ENCODE peak calls at places on chromosomes 6 and 20, in four cellular contexts. S is HL-60, O is K562, V is GM12878. E is an unnamed sample.

GRCh38 chr6:113476937-113477839 is 380.0 kb upstream of the MARCKS start:
- DNase-seq in S (no peak), O (no peak), V (no peak), E (no peak)

GRCh38 chr20:13158339-13158738 is 62.7 kb upstream of the ISM1 start:
- DNase-seq in S (no peak), O (no peak), V (no peak), E (no peak)

GRCh38 chr6:11425431-11425871 is 112.1 kb upstream of the TMEM170B start:
- DNase-seq in S (no peak), O (no peak), V (no peak), E (no peak)

GRCh38 chr6:106241498-106241897 is 84.1 kb downstream of the ATG5 start:
- DNase-seq in S (no peak), O (no peak), V (no peak), E (no peak)

GRCh38 chr6:109342564-109342963 is 39.7 kb downstream of the CD164 start:
- DNase-seq in S (no peak), O (peak; percentile 58), V (no peak), E (no peak)

GRCh38 chr6:121647905-121648304 is 212.5 kb downstream of the GJA1 start:
- DNase-seq in S (no peak), O (no peak), V (no peak), E (no peak)

GRCh38 chr6:99350573-99350972 is 1.1 kb upstream of the FAXC start:
- DNase-seq in S (no peak), O (no peak), V (no peak), E (no peak)

GRCh38 chr20:5949943-5950270 is 426 bp downstream of the TRMT6 start:
- DNase-seq in S (no peak), O (no peak), V (no peak), E (no peak)

GRCh38 chr20:51046021-51046985 is 23.4 kb upstream of the KCNG1 start:
- DNase-seq in S (no peak), O (no peak), V (no peak), E (no peak)

GRCh38 chr6:142570221-142570671 is 268.4 kb downstream of the ADGRG6 start:
- DNase-seq in S (no peak), O (no peak), V (no peak), E (no peak)

GRCh38 chr6:25619222-25619621 is 32.8 kb upstream of the SCGN start:
- DNase-seq in S (no peak), O (peak; percentile 6), V (no peak), E (no peak)

GRCh38 chr6:44456070-44456965 is 68.8 kb downstream of the CDC5L start:
- DNase-seq in S (peak; percentile 12), O (peak; percentile 86), V (no peak), E (peak; percentile 45)

GRCh38 chr20:58433759-58434158 is 44.7 kb downstream of the VAPB start:
- DNase-seq in S (no peak), O (peak; percentile 50), V (no peak), E (no peak)

GRCh38 chr6:72554203-72554564 is 67.7 kb upstream of the KCNQ5 start:
- DNase-seq in S (no peak), O (no peak), V (no peak), E (no peak)

GRCh38 chr6:42296614-42297013 is 79.0 kb upstream of the MRPS10 start:
- DNase-seq in S (no peak), O (no peak), V (no peak), E (no peak)

GRCh38 chr20:58153121-58153520 is 75.3 kb downstream of the ANKRD60 start:
- DNase-seq in S (no peak), O (no peak), V (no peak), E (no peak)

GRCh38 chr20:44031822-44032582 is 117.3 kb downstream of the TOX2 start:
- DNase-seq in S (no peak), O (no peak), V (no peak), E (no peak)

GRCh38 chr6:115545410-115545986 is 515.2 kb downstream of the FRK start:
- DNase-seq in S (no peak), O (no peak), V (no peak), E (no peak)

GRCh38 chr6:169557887-169558286 is 143.9 kb downstream of the WDR27 start:
- DNase-seq in S (no peak), O (no peak), V (no peak), E (no peak)

GRCh38 chr6:169559001-169559441 is 142.8 kb downstream of the WDR27 start:
- DNase-seq in S (no peak), O (no peak), V (no peak), E (no peak)

GRCh38 chr6:169556238-169556637 is 145.6 kb downstream of the WDR27 start:
- DNase-seq in S (no peak), O (no peak), V (no peak), E (no peak)

GRCh38 chr6:169561665-169562064 is 140.2 kb downstream of the WDR27 start:
- DNase-seq in S (no peak), O (no peak), V (no peak), E (no peak)

GRCh38 chr6:169556758-169557505 is 144.9 kb downstream of the WDR27 start:
- DNase-seq in S (no peak), O (no peak), V (peak; percentile 61), E (peak; percentile 59)
- TF ChIP-seq SPI1 in S (no peak), O (no peak), V (no peak), E (no peak)

GRCh38 chr6:27303613-27304272 is 8.3 kb downstream of the POM121L2 start:
- DNase-seq in S (no peak), O (no peak), V (no peak), E (no peak)
- TF ChIP-seq SPI1 in S (no peak), O (no peak), V (no peak), E (no peak)

DNA sequence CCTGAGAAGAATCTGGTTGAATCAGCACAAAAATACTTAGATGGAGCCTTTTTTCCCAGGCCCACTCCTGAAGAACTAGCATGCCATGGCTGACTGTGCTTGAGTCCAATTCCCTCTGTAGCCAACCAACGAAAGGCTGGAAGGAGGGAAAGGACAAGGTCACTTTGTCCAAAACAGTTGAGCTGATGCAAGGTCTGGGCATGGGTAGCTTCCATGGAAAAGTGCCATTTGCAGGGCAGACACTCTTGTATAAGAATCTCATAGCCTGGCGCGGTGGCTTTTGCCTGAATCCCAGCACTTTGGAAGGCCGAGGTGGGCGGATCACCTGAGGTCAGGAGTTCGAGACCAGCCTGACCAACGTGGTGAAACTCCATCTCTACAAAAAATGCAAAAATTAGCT is 125.0 kb upstream of the LGSN start:
- DNase-seq in S (no peak), O (no peak), V (no peak), E (no peak)
- TF ChIP-seq SPI1 in S (no peak), O (no peak), V (no peak), E (no peak)

DNA sequence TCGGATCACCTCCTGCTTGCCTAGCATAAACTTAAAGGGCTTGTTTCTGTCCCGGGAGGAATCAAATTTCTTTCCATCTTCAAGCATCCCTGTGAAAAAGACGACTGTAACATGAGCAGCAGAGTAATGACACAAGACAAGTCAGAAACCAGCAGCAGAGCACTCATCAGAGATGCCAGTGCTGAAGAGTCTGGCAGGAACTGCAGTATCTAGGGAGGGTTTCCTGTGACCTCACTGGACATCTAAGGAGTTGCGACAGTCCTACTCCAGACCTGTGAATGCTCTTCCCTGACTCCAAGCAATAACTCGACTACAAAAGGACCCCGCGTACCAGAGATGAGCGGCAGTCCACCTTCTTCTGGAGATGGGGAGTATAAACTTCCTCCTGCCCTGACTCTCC is 17.3 kb downstream of the FKBP1A start:
- DNase-seq in S (no peak), O (no peak), V (no peak), E (no peak)
- TF ChIP-seq SPI1 in S (no peak), O (no peak), V (no peak), E (no peak)

DNA sequence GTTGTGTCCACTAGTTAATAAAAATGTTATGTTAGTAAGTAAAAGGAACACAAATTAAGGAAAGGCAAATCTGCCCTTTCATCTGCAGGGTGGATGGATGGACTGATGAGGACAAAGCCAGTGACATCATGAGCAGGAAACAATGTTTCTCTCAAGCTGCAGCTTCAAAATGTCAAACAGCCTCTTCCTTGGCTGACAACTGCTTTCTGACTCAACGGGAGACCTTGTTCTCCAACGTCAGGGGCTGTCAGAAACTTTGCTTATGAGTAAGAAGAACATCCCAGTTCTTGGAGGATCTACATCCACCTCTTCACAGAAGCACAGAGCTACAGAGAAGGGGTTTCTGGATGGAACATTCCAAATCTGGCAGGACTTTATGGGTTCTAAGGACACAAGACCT is 6.0 kb downstream of the CST2 start:
- DNase-seq in S (no peak), O (no peak), V (no peak), E (no peak)
- TF ChIP-seq SPI1 in S (no peak), O (no peak), V (no peak), E (no peak)

DNA sequence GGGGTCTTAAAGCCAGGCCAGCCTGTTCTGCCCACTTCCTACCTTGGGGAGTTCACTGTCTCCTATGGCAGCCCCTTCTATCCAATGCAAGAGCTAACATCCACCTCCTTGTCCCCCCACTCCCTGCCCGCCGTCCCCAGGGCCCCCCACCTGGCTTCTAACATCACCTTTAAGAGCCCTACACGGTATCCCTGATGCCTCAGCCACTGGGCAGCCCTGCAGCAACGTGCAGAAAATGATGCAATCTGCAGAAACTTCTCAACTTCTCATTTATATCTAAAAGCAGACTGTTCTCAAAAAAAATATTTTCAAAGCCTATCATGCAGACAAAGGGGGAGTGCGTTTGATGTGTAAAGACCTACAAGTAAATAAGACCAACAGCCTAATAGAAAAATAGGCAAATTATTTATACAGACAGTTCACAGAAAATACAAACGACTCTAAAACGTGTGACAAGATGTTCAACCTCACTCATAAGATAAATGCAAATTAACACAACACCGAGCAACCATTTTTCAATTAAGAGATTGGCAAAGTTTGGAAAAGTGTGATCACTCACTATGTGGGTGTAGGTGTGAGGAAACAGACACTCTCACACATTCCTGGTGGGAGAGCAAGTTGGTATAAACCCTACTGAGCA is 15.2 kb upstream of the HCK start:
- DNase-seq in S (no peak), O (no peak), V (no peak), E (no peak)
- TF ChIP-seq SPI1 in S (peak; percentile 12), O (no peak), V (no peak), E (no peak)

DNA sequence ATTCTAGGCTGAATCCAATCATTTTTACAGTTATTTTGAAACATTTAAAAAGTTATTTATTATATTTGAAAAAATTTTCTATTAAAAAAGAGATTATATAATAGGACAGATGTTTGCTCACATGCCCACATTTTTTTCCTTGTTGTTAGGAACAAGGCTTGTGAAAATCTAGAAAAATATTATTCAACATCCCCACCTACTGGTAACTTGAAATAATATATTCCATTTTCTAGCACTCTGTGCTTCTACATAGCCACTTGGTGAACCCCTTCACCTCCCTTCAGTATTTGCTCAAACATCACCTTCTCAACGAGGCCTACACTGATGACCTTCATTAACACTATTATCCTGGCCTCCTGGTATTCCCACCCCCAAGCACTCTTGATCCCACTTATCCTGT is 18.4 kb upstream of the GPRC6A start:
- DNase-seq in S (no peak), O (peak; percentile 38), V (no peak), E (no peak)
- TF ChIP-seq SPI1 in S (no peak), O (no peak), V (no peak), E (no peak)

E was measured in GM12891.